ENCODE peak calls at places on chromosomes 5 and 9, in seven cellular contexts. One of them, this sample, is unnamed.

GRCh38 chr9:16624356-16624755 is 246.1 kb downstream of the BNC2 start:
- DNase-seq in stomach: no peak
- DNase-seq in stimulated activated CD8-positive, alpha-beta memory T cell treated with anti-CD3 and anti-CD28 coated beads, Interleukin-12 subunit alpha, Interleukin-12 subunit beta, amount 100 ng/mL, for 4 hours: no peak
- DNase-seq in amniotic stem cell: no peak
- DNase-seq in HuH-7: no peak
- DNase-seq in AG08395: no peak
- DNase-seq in mucosa of gallbladder: no peak
- DNase-seq in this sample: no peak

GRCh38 chr5:12691330-12691729 is 787.1 kb upstream of the CTNND2 start:
- DNase-seq in stomach: no peak
- DNase-seq in stimulated activated CD8-positive, alpha-beta memory T cell treated with anti-CD3 and anti-CD28 coated beads, Interleukin-12 subunit alpha, Interleukin-12 subunit beta, amount 100 ng/mL, for 4 hours: no peak
- DNase-seq in amniotic stem cell: no peak
- DNase-seq in HuH-7: no peak
- DNase-seq in AG08395: no peak
- DNase-seq in mucosa of gallbladder: no peak
- DNase-seq in this sample: no peak

GRCh38 chr9:127318651-127319167 is 54.1 kb downstream of the GARNL3 start:
- DNase-seq in stomach: no peak
- DNase-seq in stimulated activated CD8-positive, alpha-beta memory T cell treated with anti-CD3 and anti-CD28 coated beads, Interleukin-12 subunit alpha, Interleukin-12 subunit beta, amount 100 ng/mL, for 4 hours: no peak
- DNase-seq in amniotic stem cell: no peak
- DNase-seq in HuH-7: no peak
- DNase-seq in AG08395: peak; percentile 38
- DNase-seq in mucosa of gallbladder: no peak
- DNase-seq in this sample: no peak

GRCh38 chr5:172113036-172113435 is 75.0 kb downstream of the STK10 start:
- DNase-seq in stomach: no peak
- DNase-seq in stimulated activated CD8-positive, alpha-beta memory T cell treated with anti-CD3 and anti-CD28 coated beads, Interleukin-12 subunit alpha, Interleukin-12 subunit beta, amount 100 ng/mL, for 4 hours: peak; percentile 47
- DNase-seq in amniotic stem cell: no peak
- DNase-seq in HuH-7: no peak
- DNase-seq in AG08395: no peak
- DNase-seq in mucosa of gallbladder: peak; percentile 40
- DNase-seq in this sample: no peak

GRCh38 chr5:179188636-179189035 is 128.5 kb downstream of the ZNF354C start:
- DNase-seq in stomach: no peak
- DNase-seq in stimulated activated CD8-positive, alpha-beta memory T cell treated with anti-CD3 and anti-CD28 coated beads, Interleukin-12 subunit alpha, Interleukin-12 subunit beta, amount 100 ng/mL, for 4 hours: no peak
- DNase-seq in amniotic stem cell: no peak
- DNase-seq in HuH-7: no peak
- DNase-seq in AG08395: no peak
- DNase-seq in mucosa of gallbladder: no peak
- DNase-seq in this sample: no peak

GRCh38 chr5:70491-70890 is 21.5 kb upstream of the PLEKHG4B start:
- DNase-seq in stomach: no peak
- DNase-seq in stimulated activated CD8-positive, alpha-beta memory T cell treated with anti-CD3 and anti-CD28 coated beads, Interleukin-12 subunit alpha, Interleukin-12 subunit beta, amount 100 ng/mL, for 4 hours: no peak
- DNase-seq in amniotic stem cell: no peak
- DNase-seq in HuH-7: no peak
- DNase-seq in AG08395: no peak
- DNase-seq in mucosa of gallbladder: no peak
- DNase-seq in this sample: no peak

GRCh38 chr9:137449931-137450537 is 8.9 kb upstream of the ENTPD8 start:
- DNase-seq in stomach: no peak
- DNase-seq in stimulated activated CD8-positive, alpha-beta memory T cell treated with anti-CD3 and anti-CD28 coated beads, Interleukin-12 subunit alpha, Interleukin-12 subunit beta, amount 100 ng/mL, for 4 hours: peak; percentile 42
- DNase-seq in amniotic stem cell: no peak
- DNase-seq in HuH-7: no peak
- DNase-seq in AG08395: no peak
- DNase-seq in mucosa of gallbladder: no peak
- DNase-seq in this sample: no peak

GRCh38 chr5:178797101-178797521 is 62.6 kb upstream of the ZNF354B start:
- DNase-seq in stomach: no peak
- DNase-seq in stimulated activated CD8-positive, alpha-beta memory T cell treated with anti-CD3 and anti-CD28 coated beads, Interleukin-12 subunit alpha, Interleukin-12 subunit beta, amount 100 ng/mL, for 4 hours: no peak
- DNase-seq in amniotic stem cell: no peak
- DNase-seq in HuH-7: no peak
- DNase-seq in AG08395: no peak
- DNase-seq in mucosa of gallbladder: no peak
- DNase-seq in this sample: no peak

GRCh38 chr5:14217587-14217986 is 74.4 kb downstream of the TRIO start:
- DNase-seq in stomach: no peak
- DNase-seq in stimulated activated CD8-positive, alpha-beta memory T cell treated with anti-CD3 and anti-CD28 coated beads, Interleukin-12 subunit alpha, Interleukin-12 subunit beta, amount 100 ng/mL, for 4 hours: no peak
- DNase-seq in amniotic stem cell: no peak
- DNase-seq in HuH-7: no peak
- DNase-seq in AG08395: no peak
- DNase-seq in mucosa of gallbladder: no peak
- DNase-seq in this sample: no peak

GRCh38 chr5:180860887-180861822 is at the start of gene ZFP62:
- DNase-seq in stomach: peak; percentile 93
- DNase-seq in stimulated activated CD8-positive, alpha-beta memory T cell treated with anti-CD3 and anti-CD28 coated beads, Interleukin-12 subunit alpha, Interleukin-12 subunit beta, amount 100 ng/mL, for 4 hours: peak; percentile 78
- DNase-seq in amniotic stem cell: peak; percentile 82
- DNase-seq in HuH-7: peak; percentile 81
- DNase-seq in AG08395: peak; percentile 92
- DNase-seq in mucosa of gallbladder: peak; percentile 92
- DNase-seq in this sample: peak; percentile 92

GRCh38 chr5:142506046-142506445 is 179.8 kb downstream of the FGF1 start:
- DNase-seq in stomach: no peak
- DNase-seq in stimulated activated CD8-positive, alpha-beta memory T cell treated with anti-CD3 and anti-CD28 coated beads, Interleukin-12 subunit alpha, Interleukin-12 subunit beta, amount 100 ng/mL, for 4 hours: no peak
- DNase-seq in amniotic stem cell: no peak
- DNase-seq in HuH-7: no peak
- DNase-seq in AG08395: peak; percentile 32
- DNase-seq in mucosa of gallbladder: no peak
- DNase-seq in this sample: no peak

GRCh38 chr5:72558383-72558782 is 51.2 kb upstream of the ZNF366 start:
- DNase-seq in stomach: no peak
- DNase-seq in stimulated activated CD8-positive, alpha-beta memory T cell treated with anti-CD3 and anti-CD28 coated beads, Interleukin-12 subunit alpha, Interleukin-12 subunit beta, amount 100 ng/mL, for 4 hours: no peak
- DNase-seq in amniotic stem cell: no peak
- DNase-seq in HuH-7: no peak
- DNase-seq in AG08395: no peak
- DNase-seq in mucosa of gallbladder: no peak
- DNase-seq in this sample: no peak

GRCh38 chr5:3101561-3101960 is 350.1 kb upstream of the IRX2 start:
- DNase-seq in stomach: no peak
- DNase-seq in stimulated activated CD8-positive, alpha-beta memory T cell treated with anti-CD3 and anti-CD28 coated beads, Interleukin-12 subunit alpha, Interleukin-12 subunit beta, amount 100 ng/mL, for 4 hours: no peak
- DNase-seq in amniotic stem cell: no peak
- DNase-seq in HuH-7: no peak
- DNase-seq in AG08395: no peak
- DNase-seq in mucosa of gallbladder: no peak
- DNase-seq in this sample: no peak

GRCh38 chr5:44318883-44319282 is 70.3 kb downstream of the FGF10 start:
- DNase-seq in stomach: no peak
- DNase-seq in stimulated activated CD8-positive, alpha-beta memory T cell treated with anti-CD3 and anti-CD28 coated beads, Interleukin-12 subunit alpha, Interleukin-12 subunit beta, amount 100 ng/mL, for 4 hours: no peak
- DNase-seq in amniotic stem cell: no peak
- DNase-seq in HuH-7: no peak
- DNase-seq in AG08395: no peak
- DNase-seq in mucosa of gallbladder: no peak
- DNase-seq in this sample: no peak

GRCh38 chr5:83927140-83927733 is 206.6 kb upstream of the HAPLN1 start:
- DNase-seq in stomach: peak; percentile 60
- DNase-seq in stimulated activated CD8-positive, alpha-beta memory T cell treated with anti-CD3 and anti-CD28 coated beads, Interleukin-12 subunit alpha, Interleukin-12 subunit beta, amount 100 ng/mL, for 4 hours: no peak
- DNase-seq in amniotic stem cell: peak; percentile 16
- DNase-seq in HuH-7: peak; percentile 34
- DNase-seq in AG08395: peak; percentile 52
- DNase-seq in mucosa of gallbladder: peak; percentile 57
- DNase-seq in this sample: peak; percentile 50

GRCh38 chr9:91033802-91034201 is 232.2 kb downstream of the SYK start:
- DNase-seq in stomach: no peak
- DNase-seq in stimulated activated CD8-positive, alpha-beta memory T cell treated with anti-CD3 and anti-CD28 coated beads, Interleukin-12 subunit alpha, Interleukin-12 subunit beta, amount 100 ng/mL, for 4 hours: peak; percentile 17
- DNase-seq in amniotic stem cell: no peak
- DNase-seq in HuH-7: peak; percentile 26
- DNase-seq in AG08395: no peak
- DNase-seq in mucosa of gallbladder: no peak
- DNase-seq in this sample: no peak

GRCh38 chr5:36897616-36898015 is 21.0 kb downstream of the NIPBL start:
- DNase-seq in stomach: no peak
- DNase-seq in stimulated activated CD8-positive, alpha-beta memory T cell treated with anti-CD3 and anti-CD28 coated beads, Interleukin-12 subunit alpha, Interleukin-12 subunit beta, amount 100 ng/mL, for 4 hours: no peak
- DNase-seq in amniotic stem cell: no peak
- DNase-seq in HuH-7: no peak
- DNase-seq in AG08395: peak; percentile 50
- DNase-seq in mucosa of gallbladder: no peak
- DNase-seq in this sample: no peak

GRCh38 chr5:141763526-141763925 is 81.5 kb upstream of the ARAP3 start:
- DNase-seq in stomach: no peak
- DNase-seq in stimulated activated CD8-positive, alpha-beta memory T cell treated with anti-CD3 and anti-CD28 coated beads, Interleukin-12 subunit alpha, Interleukin-12 subunit beta, amount 100 ng/mL, for 4 hours: no peak
- DNase-seq in amniotic stem cell: no peak
- DNase-seq in HuH-7: no peak
- DNase-seq in AG08395: no peak
- DNase-seq in mucosa of gallbladder: no peak
- DNase-seq in this sample: no peak

GRCh38 chr9:133137451-133138231 is 16.6 kb upstream of the RALGDS start:
- DNase-seq in stomach: peak; percentile 79
- DNase-seq in stimulated activated CD8-positive, alpha-beta memory T cell treated with anti-CD3 and anti-CD28 coated beads, Interleukin-12 subunit alpha, Interleukin-12 subunit beta, amount 100 ng/mL, for 4 hours: no peak
- DNase-seq in amniotic stem cell: no peak
- DNase-seq in HuH-7: no peak
- DNase-seq in AG08395: no peak
- DNase-seq in mucosa of gallbladder: no peak
- DNase-seq in this sample: no peak

GRCh38 chr9:975740-976257 is 656 bp upstream of the DMRT3 start:
- DNase-seq in stomach: no peak
- DNase-seq in stimulated activated CD8-positive, alpha-beta memory T cell treated with anti-CD3 and anti-CD28 coated beads, Interleukin-12 subunit alpha, Interleukin-12 subunit beta, amount 100 ng/mL, for 4 hours: no peak
- DNase-seq in amniotic stem cell: no peak
- DNase-seq in HuH-7: no peak
- DNase-seq in AG08395: no peak
- DNase-seq in mucosa of gallbladder: no peak
- DNase-seq in this sample: no peak

GRCh38 chr9:22170162-22170932 is 161.2 kb upstream of the CDKN2B start:
- DNase-seq in stomach: no peak
- DNase-seq in stimulated activated CD8-positive, alpha-beta memory T cell treated with anti-CD3 and anti-CD28 coated beads, Interleukin-12 subunit alpha, Interleukin-12 subunit beta, amount 100 ng/mL, for 4 hours: no peak
- DNase-seq in amniotic stem cell: no peak
- DNase-seq in HuH-7: peak; percentile 28
- DNase-seq in AG08395: peak; percentile 55
- DNase-seq in mucosa of gallbladder: no peak
- DNase-seq in this sample: no peak

GRCh38 chr5:87120518-87121314 is 147.0 kb upstream of the RASA1 start:
- DNase-seq in stomach: no peak
- DNase-seq in stimulated activated CD8-positive, alpha-beta memory T cell treated with anti-CD3 and anti-CD28 coated beads, Interleukin-12 subunit alpha, Interleukin-12 subunit beta, amount 100 ng/mL, for 4 hours: no peak
- DNase-seq in amniotic stem cell: peak; percentile 72
- DNase-seq in HuH-7: no peak
- DNase-seq in AG08395: peak; percentile 81
- DNase-seq in mucosa of gallbladder: no peak
- DNase-seq in this sample: no peak

GRCh38 chr9:113787871-113788270 is 88.2 kb upstream of the ZNF618 start:
- DNase-seq in stomach: no peak
- DNase-seq in stimulated activated CD8-positive, alpha-beta memory T cell treated with anti-CD3 and anti-CD28 coated beads, Interleukin-12 subunit alpha, Interleukin-12 subunit beta, amount 100 ng/mL, for 4 hours: no peak
- DNase-seq in amniotic stem cell: no peak
- DNase-seq in HuH-7: no peak
- DNase-seq in AG08395: no peak
- DNase-seq in mucosa of gallbladder: no peak
- DNase-seq in this sample: no peak

GRCh38 chr5:39376293-39376714 is 12.0 kb upstream of the C9 start:
- DNase-seq in stomach: no peak
- DNase-seq in stimulated activated CD8-positive, alpha-beta memory T cell treated with anti-CD3 and anti-CD28 coated beads, Interleukin-12 subunit alpha, Interleukin-12 subunit beta, amount 100 ng/mL, for 4 hours: no peak
- DNase-seq in amniotic stem cell: no peak
- DNase-seq in HuH-7: peak; percentile 64
- DNase-seq in AG08395: peak; percentile 49
- DNase-seq in mucosa of gallbladder: peak; percentile 35
- DNase-seq in this sample: peak; percentile 45

GRCh38 chr5:91126448-91126847 is 256.7 kb downstream of the ARRDC3 start:
- DNase-seq in stomach: no peak
- DNase-seq in stimulated activated CD8-positive, alpha-beta memory T cell treated with anti-CD3 and anti-CD28 coated beads, Interleukin-12 subunit alpha, Interleukin-12 subunit beta, amount 100 ng/mL, for 4 hours: no peak
- DNase-seq in amniotic stem cell: peak; percentile 69
- DNase-seq in HuH-7: no peak
- DNase-seq in AG08395: peak; percentile 58
- DNase-seq in mucosa of gallbladder: no peak
- DNase-seq in this sample: no peak

GRCh38 chr9:98006127-98006796 is 23.1 kb downstream of the ANP32B start:
- DNase-seq in stomach: no peak
- DNase-seq in stimulated activated CD8-positive, alpha-beta memory T cell treated with anti-CD3 and anti-CD28 coated beads, Interleukin-12 subunit alpha, Interleukin-12 subunit beta, amount 100 ng/mL, for 4 hours: no peak
- DNase-seq in amniotic stem cell: no peak
- DNase-seq in HuH-7: no peak
- DNase-seq in AG08395: no peak
- DNase-seq in mucosa of gallbladder: no peak
- DNase-seq in this sample: no peak

GRCh38 chr9:112193562-112194288 is 18.6 kb upstream of the SUSD1 start:
- DNase-seq in stomach: no peak
- DNase-seq in stimulated activated CD8-positive, alpha-beta memory T cell treated with anti-CD3 and anti-CD28 coated beads, Interleukin-12 subunit alpha, Interleukin-12 subunit beta, amount 100 ng/mL, for 4 hours: no peak
- DNase-seq in amniotic stem cell: no peak
- DNase-seq in HuH-7: no peak
- DNase-seq in AG08395: no peak
- DNase-seq in mucosa of gallbladder: no peak
- DNase-seq in this sample: no peak

GRCh38 chr5:161369032-161369431 is 177.5 kb downstream of the GABRB2 start:
- DNase-seq in stomach: no peak
- DNase-seq in stimulated activated CD8-positive, alpha-beta memory T cell treated with anti-CD3 and anti-CD28 coated beads, Interleukin-12 subunit alpha, Interleukin-12 subunit beta, amount 100 ng/mL, for 4 hours: no peak
- DNase-seq in amniotic stem cell: no peak
- DNase-seq in HuH-7: no peak
- DNase-seq in AG08395: no peak
- DNase-seq in mucosa of gallbladder: no peak
- DNase-seq in this sample: no peak

GRCh38 chr9:136913701-136914438 is 27.6 kb downstream of the TRAF2 start:
- DNase-seq in stomach: no peak
- DNase-seq in stimulated activated CD8-positive, alpha-beta memory T cell treated with anti-CD3 and anti-CD28 coated beads, Interleukin-12 subunit alpha, Interleukin-12 subunit beta, amount 100 ng/mL, for 4 hours: no peak
- DNase-seq in amniotic stem cell: no peak
- DNase-seq in HuH-7: no peak
- DNase-seq in AG08395: no peak
- DNase-seq in mucosa of gallbladder: no peak
- DNase-seq in this sample: no peak

GRCh38 chr5:33400675-33401074 is 40.1 kb upstream of the TARS1 start:
- DNase-seq in stomach: no peak
- DNase-seq in stimulated activated CD8-positive, alpha-beta memory T cell treated with anti-CD3 and anti-CD28 coated beads, Interleukin-12 subunit alpha, Interleukin-12 subunit beta, amount 100 ng/mL, for 4 hours: no peak
- DNase-seq in amniotic stem cell: no peak
- DNase-seq in HuH-7: no peak
- DNase-seq in AG08395: no peak
- DNase-seq in mucosa of gallbladder: no peak
- DNase-seq in this sample: no peak

GRCh38 chr5:306011-306805 is 15.3 kb upstream of the AHRR start:
- DNase-seq in stomach: peak; percentile 21
- DNase-seq in stimulated activated CD8-positive, alpha-beta memory T cell treated with anti-CD3 and anti-CD28 coated beads, Interleukin-12 subunit alpha, Interleukin-12 subunit beta, amount 100 ng/mL, for 4 hours: no peak
- DNase-seq in amniotic stem cell: no peak
- DNase-seq in HuH-7: no peak
- DNase-seq in AG08395: no peak
- DNase-seq in mucosa of gallbladder: no peak
- DNase-seq in this sample: no peak

GRCh38 chr9:114139061-114139460 is 16.3 kb upstream of the COL27A1 start:
- DNase-seq in stomach: no peak
- DNase-seq in stimulated activated CD8-positive, alpha-beta memory T cell treated with anti-CD3 and anti-CD28 coated beads, Interleukin-12 subunit alpha, Interleukin-12 subunit beta, amount 100 ng/mL, for 4 hours: no peak
- DNase-seq in amniotic stem cell: no peak
- DNase-seq in HuH-7: no peak
- DNase-seq in AG08395: no peak
- DNase-seq in mucosa of gallbladder: no peak
- DNase-seq in this sample: no peak

GRCh38 chr9:6708732-6709131 is 49.0 kb upstream of the KDM4C start:
- DNase-seq in stomach: no peak
- DNase-seq in stimulated activated CD8-positive, alpha-beta memory T cell treated with anti-CD3 and anti-CD28 coated beads, Interleukin-12 subunit alpha, Interleukin-12 subunit beta, amount 100 ng/mL, for 4 hours: no peak
- DNase-seq in amniotic stem cell: no peak
- DNase-seq in HuH-7: no peak
- DNase-seq in AG08395: no peak
- DNase-seq in mucosa of gallbladder: no peak
- DNase-seq in this sample: no peak

GRCh38 chr5:137199201-137199600 is 299.9 kb downstream of the SPOCK1 start:
- DNase-seq in stomach: no peak
- DNase-seq in stimulated activated CD8-positive, alpha-beta memory T cell treated with anti-CD3 and anti-CD28 coated beads, Interleukin-12 subunit alpha, Interleukin-12 subunit beta, amount 100 ng/mL, for 4 hours: no peak
- DNase-seq in amniotic stem cell: no peak
- DNase-seq in HuH-7: no peak
- DNase-seq in AG08395: no peak
- DNase-seq in mucosa of gallbladder: no peak
- DNase-seq in this sample: no peak